ENCODE peak calls at places on chromosomes 11 and 22, in five cellular contexts. H is DMS79, G is fibroblast of lung, D is Calu3, A is NCI-H774. N is an unnamed sample.

GRCh38 chr11:131762346-131763110 is 392.1 kb downstream of the NTM start:
- DNase-seq in D (no peak), G (no peak), A (no peak), H (no peak), N (no peak)

GRCh38 chr22:48185071-48185470 is 1422.6 kb downstream of the TBC1D22A start:
- DNase-seq in H (no peak), D (no peak), G (no peak), A (no peak), N (no peak)

GRCh38 chr11:90500922-90501568 is 278.2 kb upstream of the CHORDC1 start:
- DNase-seq in H (no peak), D (no peak), G (no peak), A (no peak), N (no peak)

GRCh38 chr22:17157714-17158113 is 1.4 kb downstream of the HDHD5 start:
- DNase-seq in A (no peak), H (no peak), G (no peak), D (no peak), N (no peak)

GRCh38 chr11:1746956-1747752 is 3.2 kb downstream of the IFITM10 start:
- DNase-seq in H (no peak), D (no peak), A (no peak), G (no peak), N (no peak)

GRCh38 chr22:36767035-36767775 is 8.7 kb downstream of the IFT27 start:
- DNase-seq in H (no peak), A (no peak), D (no peak), G (no peak), N (no peak)

GRCh38 chr22:40403651-40404050 is 33.3 kb downstream of the SGSM3 start:
- DNase-seq in D (no peak), A (no peak), G (no peak), H (no peak), N (no peak)

GRCh38 chr11:116262370-116262769 is 510.4 kb downstream of the BUD13 start:
- DNase-seq in G (no peak), A (no peak), D (no peak), H (no peak), N (no peak)

GRCh38 chr11:36231300-36231699 is 57.9 kb downstream of the COMMD9 start:
- DNase-seq in D (no peak), G (peak; percentile 77), A (no peak), H (no peak), N (no peak)

GRCh38 chr22:37624876-37625275 is 14.6 kb upstream of the SH3BP1 start:
- DNase-seq in D (no peak), H (no peak), G (no peak), A (no peak), N (no peak)

GRCh38 chr11:1194977-1195689 is 27.7 kb upstream of the MUC5B start:
- DNase-seq in A (no peak), H (no peak), D (no peak), G (no peak), N (no peak)

GRCh38 chr22:46036558-46037408 is 59.8 kb upstream of the WNT7B start:
- DNase-seq in A (no peak), D (peak; percentile 52), H (no peak), G (no peak), N (peak; percentile 39)

GRCh38 chr22:19169947-19170318 is 8.6 kb downstream of the SLC25A1 start:
- DNase-seq in G (no peak), H (no peak), D (no peak), A (no peak), N (no peak)

GRCh38 chr22:29383740-29384139 is 4.6 kb downstream of the AP1B1 start:
- DNase-seq in G (no peak), H (no peak), A (no peak), D (no peak), N (no peak)

GRCh38 chr11:121514401-121514981 is 61.7 kb upstream of the SORL1-AS1 start:
- DNase-seq in A (no peak), D (no peak), H (peak; percentile 90), G (no peak), N (no peak)

GRCh38 chr11:74370122-74370521 is 28.1 kb downstream of the PGM2L1 start:
- DNase-seq in A (no peak), D (no peak), G (no peak), H (no peak), N (no peak)

GRCh38 chr11:98835336-98835735 is 185.4 kb upstream of the CNTN5 start:
- DNase-seq in G (no peak), D (no peak), H (no peak), A (no peak), N (no peak)

GRCh38 chr11:61690706-61691377 is 10.7 kb downstream of the DAGLA start:
- DNase-seq in A (peak; percentile 67), D (no peak), G (no peak), H (peak; percentile 80), N (no peak)

GRCh38 chr22:47195676-47196492 is 433.4 kb downstream of the TBC1D22A start:
- DNase-seq in A (no peak), H (peak; percentile 31), G (peak; percentile 47), D (no peak), N (no peak)

GRCh38 chr22:24421428-24421931 is 5.9 kb upstream of the ADORA2A start:
- DNase-seq in H (no peak), D (peak; percentile 49), G (no peak), A (no peak), N (peak; percentile 12)

GRCh38 chr22:49582671-49583070 is 245.0 kb downstream of the BRD1 start:
- DNase-seq in D (no peak), A (no peak), G (no peak), H (no peak), N (no peak)

GRCh38 chr11:78815631-78816232 is 241.1 kb upstream of the NARS2 start:
- DNase-seq in D (no peak), G (no peak), A (no peak), H (no peak), N (no peak)

GRCh38 chr11:75352417-75353206 is 1.2 kb upstream of the ARRB1 start:
- DNase-seq in G (no peak), A (no peak), H (no peak), D (peak; percentile 32), N (no peak)

GRCh38 chr11:69298778-69299461 is 5.0 kb downstream of the MYEOV start:
- DNase-seq in D (peak; percentile 29), A (no peak), H (no peak), G (no peak), N (no peak)

GRCh38 chr22:17422736-17423343 is 53.6 kb downstream of the CECR2 start:
- DNase-seq in G (no peak), A (no peak), H (no peak), D (no peak), N (no peak)

GRCh38 chr11:125770583-125770982 is 8.0 kb downstream of the PATE2 start:
- DNase-seq in H (no peak), D (no peak), A (no peak), G (no peak), N (no peak)

GRCh38 chr11:57763568-57763967 is 2.0 kb downstream of the CTNND1 start:
- DNase-seq in A (no peak), H (no peak), D (no peak), G (peak; percentile 45), N (no peak)

GRCh38 chr11:73833067-73833466 is 43.6 kb downstream of the COA4 start:
- DNase-seq in G (no peak), H (no peak), A (no peak), D (no peak), N (no peak)

GRCh38 chr22:23057331-23057730 is 13.0 kb upstream of the GNAZ start:
- DNase-seq in D (no peak), G (no peak), A (no peak), H (no peak), N (no peak)

GRCh38 chr11:67563354-67564114 is 20.1 kb upstream of the GSTP1 start:
- DNase-seq in H (no peak), A (no peak), D (peak; percentile 44), G (peak; percentile 76), N (peak; percentile 76)

GRCh38 chr22:39090426-39091064 is 6.5 kb upstream of the APOBEC3H start:
- DNase-seq in D (no peak), G (no peak), H (no peak), A (no peak), N (no peak)

GRCh38 chr11:5690736-5691135 is 1.1 kb downstream of the TRIM22 start:
- DNase-seq in G (peak; percentile 34), H (no peak), D (no peak), A (no peak), N (no peak)

GRCh38 chr11:124402326-124402922 is 3.6 kb upstream of the OR8B3 start:
- DNase-seq in D (peak; percentile 68), H (peak; percentile 0), A (peak; percentile 8), G (peak; percentile 85), N (peak; percentile 60)

GRCh38 chr22:46813816-46814597 is 51.6 kb downstream of the TBC1D22A start:
- DNase-seq in A (no peak), D (peak; percentile 34), G (peak; percentile 13), H (no peak), N (no peak)

GRCh38 chr11:63020671-63021255 is 5.1 kb upstream of the SLC22A8 start:
- DNase-seq in G (no peak), H (no peak), A (peak; percentile 30), D (peak; percentile 23), N (peak; percentile 56)

GRCh38 chr22:27747396-27748256 is 53.9 kb downstream of the MN1 start:
- DNase-seq in H (no peak), A (no peak), D (no peak), G (no peak), N (no peak)

GRCh38 chr11:62595124-62595523 is 3.8 kb upstream of the TUT1 start:
- DNase-seq in G (no peak), D (no peak), A (no peak), H (no peak), N (no peak)

N was measured in HCT116.